ENCODE peak calls at places on chromosomes 12 and 14, in five cellular contexts. V is pancreas, E is GM12864, K is A549, F is HFF-Myc. W is an unnamed sample.

GRCh38 chr12:31388713-31389112 is 62.8 kb upstream of the SINHCAF start:
- DNase-seq in V (no peak), F (no peak), E (no peak), K (no peak), W (no peak)

GRCh38 chr12:92129609-92130008 is 16.0 kb downstream of the BTG1 start:
- DNase-seq in E (no peak), F (no peak), K (no peak), V (no peak), W (no peak)

GRCh38 chr12:107921062-107921461 is 146.6 kb downstream of the ASCL4 start:
- DNase-seq in V (no peak), K (no peak), F (no peak), E (no peak), W (no peak)

GRCh38 chr12:12705833-12706520 is 10.0 kb upstream of the GPR19 start:
- DNase-seq in V (no peak), K (no peak), E (no peak), F (no peak), W (no peak)

GRCh38 chr14:64758711-64759554 is 54.7 kb downstream of the PLEKHG3 start:
- DNase-seq in F (no peak), V (peak), K (peak), E (no peak), W (no peak)

GRCh38 chr14:90576581-90576980 is 179.8 kb downstream of the CALM1 start:
- DNase-seq in K (no peak), F (no peak), V (no peak), E (no peak), W (no peak)

GRCh38 chr12:11601647-11602046 is 47.8 kb upstream of the ETV6 start:
- DNase-seq in V (no peak), E (no peak), K (no peak), F (no peak), W (no peak)

GRCh38 chr14:105904379-105904778 is 378.0 kb downstream of the TMEM121 start:
- DNase-seq in V (no peak), E (no peak), F (no peak), K (no peak), W (peak)

GRCh38 chr14:75340921-75341320 is 62.3 kb downstream of the FOS start:
- DNase-seq in K (no peak), E (no peak), F (no peak), V (peak), W (no peak)

GRCh38 chr12:72274926-72275325 is 2.8 kb downstream of the TRHDE start:
- DNase-seq in K (no peak), V (no peak), E (no peak), F (no peak), W (no peak)

GRCh38 chr12:6627598-6627997 is 8.2 kb downstream of the LPAR5 start:
- DNase-seq in V (no peak), F (no peak), K (no peak), E (no peak), W (no peak)

GRCh38 chr12:5430639-5431603 is 987 bp upstream of the NTF3 start:
- DNase-seq in K (no peak), V (no peak), E (no peak), F (no peak), W (no peak)

GRCh38 chr12:58563621-58564020 is 356.7 kb downstream of the LRIG3 start:
- DNase-seq in F (no peak), E (no peak), K (no peak), V (no peak), W (no peak)

GRCh38 chr14:47857646-47858045 is 182.2 kb upstream of the MDGA2 start:
- DNase-seq in K (no peak), E (no peak), F (no peak), V (no peak), W (no peak)

GRCh38 chr14:85576161-85576560 is 46.2 kb downstream of the FLRT2 start:
- DNase-seq in F (no peak), K (no peak), E (no peak), V (no peak), W (no peak)

GRCh38 chr14:103144085-103144484 is 20.8 kb downstream of the TNFAIP2 start:
- DNase-seq in V (no peak), E (no peak), F (peak), K (peak), W (no peak)

GRCh38 chr12:66692170-66692569 is 13.3 kb upstream of the GRIP1 start:
- DNase-seq in K (no peak), F (no peak), E (no peak), V (no peak), W (no peak)

GRCh38 chr12:66692986-66693385 is 14.1 kb upstream of the GRIP1 start:
- DNase-seq in V (no peak), F (no peak), K (no peak), E (no peak), W (no peak)

GRCh38 chr12:66684222-66684621 is 5.3 kb upstream of the GRIP1 start:
- DNase-seq in K (no peak), V (no peak), E (no peak), F (no peak), W (no peak)

GRCh38 chr12:66693901-66694513 is 15.1 kb upstream of the GRIP1 start:
- DNase-seq in V (no peak), K (peak), F (peak), E (peak), W (peak)

GRCh38 chr12:66688836-66689439 is 10.1 kb upstream of the GRIP1 start:
- DNase-seq in V (peak), E (peak), K (peak), F (no peak), W (peak)
- TF ChIP-seq CTCF in V (peak), E (peak), K (peak), F (peak), W (peak)

GRCh38 chr12:65881965-65882413 is 57.7 kb downstream of the HMGA2 start:
- DNase-seq in K (no peak), V (peak), E (no peak), F (no peak), W (peak)
- TF ChIP-seq CTCF in K (no peak), V (peak), E (peak), F (peak), W (peak)

GRCh38 chr12:25583545-25583944 is 30.5 kb upstream of the LMNTD1 start:
- DNase-seq in F (no peak), E (no peak), V (no peak), K (peak), W (no peak)
- TF ChIP-seq CTCF in F (no peak), E (no peak), V (no peak), K (no peak), W (no peak)

GRCh38 chr12:21989819-21990412 is 48.7 kb upstream of the ABCC9 start:
- DNase-seq in E (no peak), V (no peak), K (peak), F (no peak), W (no peak)
- TF ChIP-seq CTCF in E (peak), V (peak), K (peak), F (peak), W (peak)

DNA sequence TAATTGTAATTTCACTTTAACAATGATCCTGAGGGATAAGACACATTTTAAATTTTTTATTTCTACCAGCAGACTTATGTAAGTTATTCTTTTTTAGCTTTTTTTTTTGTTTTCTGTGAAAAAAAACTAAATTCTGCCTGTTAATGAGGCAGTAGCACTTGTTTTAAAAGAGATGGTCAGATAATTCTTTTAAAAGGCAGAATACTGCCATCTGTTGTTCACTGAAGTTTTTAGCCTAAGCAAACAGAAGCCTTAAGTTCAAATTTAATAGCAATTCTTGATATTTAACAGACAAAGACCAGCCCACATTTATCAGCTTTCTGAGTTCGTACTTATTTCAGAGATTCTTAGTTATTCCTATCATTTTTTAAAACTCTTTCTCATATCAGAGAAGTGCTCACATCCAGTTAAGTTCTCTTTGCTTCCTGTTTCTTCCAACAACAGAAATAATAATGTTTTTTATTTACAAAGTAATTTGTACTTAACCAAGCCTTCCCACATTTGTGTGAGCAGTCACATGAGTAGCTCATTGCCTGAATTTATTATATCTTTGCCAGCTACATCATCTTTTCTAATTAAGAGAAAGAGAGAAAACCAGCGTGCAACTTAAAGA is 93.4 kb upstream of the SLCO1C1 start:
- DNase-seq in E (no peak), K (peak), V (no peak), F (no peak), W (peak)
- TF ChIP-seq CTCF in E (no peak), K (peak), V (peak), F (peak), W (peak)